ENCODE peak calls at places on chromosomes 7 and 10, in eight cellular contexts. One of them, this sample, is unnamed.

GRCh38 chr10:92573091-92573797 is 649 bp downstream of the IDE start:
- DNase-seq in WTC11: no peak
- DNase-seq in AG09319: no peak
- DNase-seq in left ventricle myocardium inferior: no peak
- DNase-seq in kidney: peak
- DNase-seq in cardiac fibroblast: peak
- DNase-seq in Panc1: no peak
- DNase-seq in HFF-Myc: no peak
- DNase-seq in this sample: no peak

GRCh38 chr7:1542841-1543747 is 12.6 kb downstream of the MAFK start:
- DNase-seq in WTC11: no peak
- DNase-seq in AG09319: no peak
- DNase-seq in left ventricle myocardium inferior: no peak
- DNase-seq in kidney: peak
- DNase-seq in cardiac fibroblast: no peak
- DNase-seq in Panc1: no peak
- DNase-seq in HFF-Myc: no peak
- DNase-seq in this sample: no peak

GRCh38 chr10:102113261-102113955 is 6.8 kb downstream of the LDB1 start:
- DNase-seq in WTC11: no peak
- DNase-seq in AG09319: no peak
- DNase-seq in left ventricle myocardium inferior: no peak
- DNase-seq in kidney: no peak
- DNase-seq in cardiac fibroblast: no peak
- DNase-seq in Panc1: no peak
- DNase-seq in HFF-Myc: no peak
- DNase-seq in this sample: no peak

GRCh38 chr10:29658984-29659769 is 24.4 kb upstream of the SVIL start:
- DNase-seq in WTC11: no peak
- DNase-seq in AG09319: peak
- DNase-seq in left ventricle myocardium inferior: no peak
- DNase-seq in kidney: peak
- DNase-seq in cardiac fibroblast: peak
- DNase-seq in Panc1: peak
- DNase-seq in HFF-Myc: peak
- DNase-seq in this sample: no peak

GRCh38 chr10:75971402-75972211 is 540.2 kb downstream of the LRMDA start:
- DNase-seq in WTC11: no peak
- DNase-seq in AG09319: peak
- DNase-seq in left ventricle myocardium inferior: no peak
- DNase-seq in kidney: no peak
- DNase-seq in cardiac fibroblast: peak
- DNase-seq in Panc1: no peak
- DNase-seq in HFF-Myc: peak
- DNase-seq in this sample: no peak

GRCh38 chr7:80124870-80125269 is 9.8 kb upstream of the GNAI1 start:
- DNase-seq in WTC11: no peak
- DNase-seq in AG09319: no peak
- DNase-seq in left ventricle myocardium inferior: no peak
- DNase-seq in kidney: no peak
- DNase-seq in cardiac fibroblast: no peak
- DNase-seq in Panc1: no peak
- DNase-seq in HFF-Myc: no peak
- DNase-seq in this sample: no peak

GRCh38 chr10:60491162-60491561 is 101.5 kb upstream of the ANK3 start:
- DNase-seq in WTC11: no peak
- DNase-seq in AG09319: no peak
- DNase-seq in left ventricle myocardium inferior: no peak
- DNase-seq in kidney: no peak
- DNase-seq in cardiac fibroblast: no peak
- DNase-seq in Panc1: no peak
- DNase-seq in HFF-Myc: no peak
- DNase-seq in this sample: no peak

GRCh38 chr7:80213814-80214213 is 79.2 kb downstream of the GNAI1 start:
- DNase-seq in WTC11: no peak
- DNase-seq in AG09319: no peak
- DNase-seq in left ventricle myocardium inferior: no peak
- DNase-seq in kidney: no peak
- DNase-seq in cardiac fibroblast: no peak
- DNase-seq in Panc1: no peak
- DNase-seq in HFF-Myc: no peak
- DNase-seq in this sample: no peak

GRCh38 chr7:145030754-145031153 is 194.9 kb upstream of the TPK1 start:
- DNase-seq in WTC11: peak
- DNase-seq in AG09319: no peak
- DNase-seq in left ventricle myocardium inferior: no peak
- DNase-seq in kidney: no peak
- DNase-seq in cardiac fibroblast: no peak
- DNase-seq in Panc1: no peak
- DNase-seq in HFF-Myc: no peak
- DNase-seq in this sample: no peak

GRCh38 chr10:35040761-35041501 is 49.2 kb downstream of the CUL2 start:
- DNase-seq in WTC11: peak
- DNase-seq in AG09319: no peak
- DNase-seq in left ventricle myocardium inferior: no peak
- DNase-seq in kidney: no peak
- DNase-seq in cardiac fibroblast: peak
- DNase-seq in Panc1: no peak
- DNase-seq in HFF-Myc: no peak
- DNase-seq in this sample: no peak

GRCh38 chr7:157703534-157704195 is 366.9 kb downstream of the DNAJB6 start:
- DNase-seq in WTC11: no peak
- DNase-seq in AG09319: no peak
- DNase-seq in left ventricle myocardium inferior: no peak
- DNase-seq in kidney: no peak
- DNase-seq in cardiac fibroblast: no peak
- DNase-seq in Panc1: no peak
- DNase-seq in HFF-Myc: no peak
- DNase-seq in this sample: no peak

GRCh38 chr7:116772423-116772852 is 89.9 kb upstream of the CAPZA2 start:
- DNase-seq in WTC11: no peak
- DNase-seq in AG09319: no peak
- DNase-seq in left ventricle myocardium inferior: no peak
- DNase-seq in kidney: no peak
- DNase-seq in cardiac fibroblast: peak
- DNase-seq in Panc1: peak
- DNase-seq in HFF-Myc: peak
- DNase-seq in this sample: no peak

GRCh38 chr10:95810198-95810976 is 54.4 kb downstream of the ENTPD1 start:
- DNase-seq in WTC11: no peak
- DNase-seq in AG09319: no peak
- DNase-seq in left ventricle myocardium inferior: no peak
- DNase-seq in kidney: no peak
- DNase-seq in cardiac fibroblast: no peak
- DNase-seq in Panc1: no peak
- DNase-seq in HFF-Myc: no peak
- DNase-seq in this sample: no peak

GRCh38 chr7:29255839-29256782 is 61.5 kb downstream of the CHN2 start:
- DNase-seq in WTC11: no peak
- DNase-seq in AG09319: no peak
- DNase-seq in left ventricle myocardium inferior: no peak
- DNase-seq in kidney: no peak
- DNase-seq in cardiac fibroblast: peak
- DNase-seq in Panc1: no peak
- DNase-seq in HFF-Myc: no peak
- DNase-seq in this sample: no peak

GRCh38 chr7:99365318-99366141 is 9.0 kb upstream of the ARPC1B start:
- DNase-seq in WTC11: peak
- DNase-seq in AG09319: no peak
- DNase-seq in left ventricle myocardium inferior: no peak
- DNase-seq in kidney: peak
- DNase-seq in cardiac fibroblast: peak
- DNase-seq in Panc1: no peak
- DNase-seq in HFF-Myc: no peak
- DNase-seq in this sample: no peak

GRCh38 chr7:44101966-44102845 is 1.9 kb upstream of the AEBP1 start:
- DNase-seq in WTC11: no peak
- DNase-seq in AG09319: peak
- DNase-seq in left ventricle myocardium inferior: peak
- DNase-seq in kidney: peak
- DNase-seq in cardiac fibroblast: peak
- DNase-seq in Panc1: no peak
- DNase-seq in HFF-Myc: peak
- DNase-seq in this sample: no peak

GRCh38 chr10:103481974-103482531 is 3.0 kb upstream of the CALHM3 start:
- DNase-seq in WTC11: no peak
- DNase-seq in AG09319: peak
- DNase-seq in left ventricle myocardium inferior: no peak
- DNase-seq in kidney: no peak
- DNase-seq in cardiac fibroblast: peak
- DNase-seq in Panc1: peak
- DNase-seq in HFF-Myc: no peak
- DNase-seq in this sample: no peak

GRCh38 chr10:36172054-36172531 is 530.0 kb upstream of the FZD8 start:
- DNase-seq in WTC11: no peak
- DNase-seq in AG09319: no peak
- DNase-seq in left ventricle myocardium inferior: no peak
- DNase-seq in kidney: no peak
- DNase-seq in cardiac fibroblast: peak
- DNase-seq in Panc1: no peak
- DNase-seq in HFF-Myc: peak
- DNase-seq in this sample: no peak

GRCh38 chr10:70542565-70542938 is 60.0 kb downstream of the PRF1 start:
- DNase-seq in WTC11: no peak
- DNase-seq in AG09319: no peak
- DNase-seq in left ventricle myocardium inferior: no peak
- DNase-seq in kidney: no peak
- DNase-seq in cardiac fibroblast: peak
- DNase-seq in Panc1: no peak
- DNase-seq in HFF-Myc: no peak
- DNase-seq in this sample: no peak
- TF ChIP-seq CTCF in WTC11: no peak
- TF ChIP-seq CTCF in AG09319: peak
- TF ChIP-seq CTCF in left ventricle myocardium inferior: peak
- TF ChIP-seq CTCF in kidney: no peak
- TF ChIP-seq CTCF in cardiac fibroblast: peak
- TF ChIP-seq CTCF in Panc1: peak
- TF ChIP-seq CTCF in HFF-Myc: no peak
- TF ChIP-seq CTCF in this sample: no peak

GRCh38 chr7:36533717-36534116 is 144.1 kb downstream of the ANLN start:
- DNase-seq in WTC11: no peak
- DNase-seq in AG09319: no peak
- DNase-seq in left ventricle myocardium inferior: no peak
- DNase-seq in kidney: no peak
- DNase-seq in cardiac fibroblast: no peak
- DNase-seq in Panc1: no peak
- DNase-seq in HFF-Myc: no peak
- DNase-seq in this sample: no peak
- TF ChIP-seq CTCF in WTC11: no peak
- TF ChIP-seq CTCF in AG09319: no peak
- TF ChIP-seq CTCF in left ventricle myocardium inferior: no peak
- TF ChIP-seq CTCF in kidney: no peak
- TF ChIP-seq CTCF in cardiac fibroblast: no peak
- TF ChIP-seq CTCF in Panc1: no peak
- TF ChIP-seq CTCF in HFF-Myc: no peak
- TF ChIP-seq CTCF in this sample: no peak

GRCh38 chr10:33010132-33011037 is 52.4 kb upstream of the ITGB1 start:
- DNase-seq in WTC11: peak
- DNase-seq in AG09319: peak
- DNase-seq in left ventricle myocardium inferior: no peak
- DNase-seq in kidney: no peak
- DNase-seq in cardiac fibroblast: peak
- DNase-seq in Panc1: peak
- DNase-seq in HFF-Myc: peak
- DNase-seq in this sample: no peak
- TF ChIP-seq CTCF in WTC11: no peak
- TF ChIP-seq CTCF in AG09319: peak
- TF ChIP-seq CTCF in left ventricle myocardium inferior: peak
- TF ChIP-seq CTCF in kidney: no peak
- TF ChIP-seq CTCF in cardiac fibroblast: peak
- TF ChIP-seq CTCF in Panc1: peak
- TF ChIP-seq CTCF in HFF-Myc: peak
- TF ChIP-seq CTCF in this sample: no peak

GRCh38 chr7:84546403-84546802 is 351.8 kb upstream of the SEMA3A start:
- DNase-seq in WTC11: peak
- DNase-seq in AG09319: no peak
- DNase-seq in left ventricle myocardium inferior: no peak
- DNase-seq in kidney: no peak
- DNase-seq in cardiac fibroblast: no peak
- DNase-seq in Panc1: no peak
- DNase-seq in HFF-Myc: no peak
- DNase-seq in this sample: no peak
- TF ChIP-seq CTCF in WTC11: no peak
- TF ChIP-seq CTCF in AG09319: no peak
- TF ChIP-seq CTCF in left ventricle myocardium inferior: no peak
- TF ChIP-seq CTCF in kidney: no peak
- TF ChIP-seq CTCF in cardiac fibroblast: no peak
- TF ChIP-seq CTCF in Panc1: no peak
- TF ChIP-seq CTCF in HFF-Myc: no peak
- TF ChIP-seq CTCF in this sample: no peak

DNA sequence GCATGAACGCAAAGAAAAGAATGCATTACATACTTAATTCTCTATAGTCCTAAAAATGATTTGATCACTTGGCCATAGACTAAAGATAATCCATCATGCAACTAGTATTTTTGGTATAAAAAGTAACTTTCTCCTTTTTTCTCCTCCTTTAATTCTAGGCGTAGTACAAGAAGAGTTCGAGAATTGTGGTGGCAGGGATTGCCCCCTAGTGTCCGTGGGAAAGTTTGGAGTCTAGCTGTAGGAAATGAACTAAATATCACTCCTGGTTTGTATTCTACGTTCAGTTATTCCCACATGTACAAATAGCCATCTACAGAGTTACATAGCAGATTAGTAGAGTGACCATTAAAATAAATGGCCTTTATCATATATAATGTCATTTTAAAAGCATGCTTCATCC is 45.5 kb upstream of the HELLS start:
- DNase-seq in WTC11: no peak
- DNase-seq in AG09319: no peak
- DNase-seq in left ventricle myocardium inferior: no peak
- DNase-seq in kidney: no peak
- DNase-seq in cardiac fibroblast: peak
- DNase-seq in Panc1: no peak
- DNase-seq in HFF-Myc: no peak
- DNase-seq in this sample: no peak
- TF ChIP-seq CTCF in WTC11: no peak
- TF ChIP-seq CTCF in AG09319: peak
- TF ChIP-seq CTCF in left ventricle myocardium inferior: peak
- TF ChIP-seq CTCF in kidney: peak
- TF ChIP-seq CTCF in cardiac fibroblast: peak
- TF ChIP-seq CTCF in Panc1: peak
- TF ChIP-seq CTCF in HFF-Myc: peak
- TF ChIP-seq CTCF in this sample: no peak

GRCh38 chr7:108385834-108386422 is 70.3 kb downstream of the NRCAM start:
- DNase-seq in WTC11: no peak
- DNase-seq in AG09319: no peak
- DNase-seq in left ventricle myocardium inferior: no peak
- DNase-seq in kidney: no peak
- DNase-seq in cardiac fibroblast: no peak
- DNase-seq in Panc1: no peak
- DNase-seq in HFF-Myc: no peak
- DNase-seq in this sample: no peak

GRCh38 chr7:108380527-108380926 is 75.7 kb downstream of the NRCAM start:
- DNase-seq in WTC11: no peak
- DNase-seq in AG09319: no peak
- DNase-seq in left ventricle myocardium inferior: no peak
- DNase-seq in kidney: no peak
- DNase-seq in cardiac fibroblast: no peak
- DNase-seq in Panc1: no peak
- DNase-seq in HFF-Myc: no peak
- DNase-seq in this sample: no peak

GRCh38 chr7:108382932-108383331 is 73.3 kb downstream of the NRCAM start:
- DNase-seq in WTC11: no peak
- DNase-seq in AG09319: no peak
- DNase-seq in left ventricle myocardium inferior: no peak
- DNase-seq in kidney: no peak
- DNase-seq in cardiac fibroblast: no peak
- DNase-seq in Panc1: no peak
- DNase-seq in HFF-Myc: no peak
- DNase-seq in this sample: no peak

GRCh38 chr7:108384721-108385483 is 71.3 kb downstream of the NRCAM start:
- DNase-seq in WTC11: no peak
- DNase-seq in AG09319: no peak
- DNase-seq in left ventricle myocardium inferior: no peak
- DNase-seq in kidney: no peak
- DNase-seq in cardiac fibroblast: no peak
- DNase-seq in Panc1: no peak
- DNase-seq in HFF-Myc: no peak
- DNase-seq in this sample: no peak
- TF ChIP-seq CTCF in WTC11: no peak
- TF ChIP-seq CTCF in AG09319: no peak
- TF ChIP-seq CTCF in left ventricle myocardium inferior: no peak
- TF ChIP-seq CTCF in kidney: peak
- TF ChIP-seq CTCF in cardiac fibroblast: peak
- TF ChIP-seq CTCF in Panc1: no peak
- TF ChIP-seq CTCF in HFF-Myc: peak
- TF ChIP-seq CTCF in this sample: no peak